ENCODE peak calls at places on chromosomes 6 and 20, in eight cellular contexts. L is kidney epithelial cell, V is right atrium auricular region, P is upper lobe of right lung, Z is AG04450, Q is endothelial cell of umbilical vein, U is left ventricle myocardium inferior, T is neural progenitor cell. I is an unnamed sample. For H3K27me3, the result is how much of the 10 kb centered on the place peaks cover.

GRCh38 chr20:50518270-50518721 is 8.1 kb downstream of the PTPN1 start:
- DNase-seq in L (no peak), V (no peak), P (no peak), Z (no peak), Q (no peak), U (no peak), T (no peak), I (no peak)

GRCh38 chr6:16583151-16583762 is 178.0 kb downstream of the ATXN1 start:
- DNase-seq in L (no peak), V (no peak), P (no peak), Z (no peak), Q (no peak), U (no peak), T (no peak), I (no peak)

GRCh38 chr6:24430086-24430485 is 27.4 kb downstream of the MRS2 start:
- DNase-seq in L (no peak), V (no peak), P (no peak), Z (no peak), Q (no peak), U (no peak), T (no peak), I (no peak)

GRCh38 chr20:45934046-45934586 is 367 bp upstream of the PCIF1 start:
- DNase-seq in L (no peak), V (no peak), P (peak), Z (no peak), Q (no peak), U (peak), T (peak), I (peak)

GRCh38 chr20:61682998-61683681 is 382.5 kb downstream of the TAF4 start:
- DNase-seq in L (no peak), V (no peak), P (no peak), Z (peak), Q (no peak), U (no peak), T (no peak), I (no peak)

GRCh38 chr6:1838604-1839003 is 228.9 kb downstream of the FOXC1 start:
- DNase-seq in L (no peak), V (no peak), P (no peak), Z (no peak), Q (peak), U (no peak), T (no peak), I (no peak)

GRCh38 chr6:108113557-108114519 is 39.3 kb upstream of the OSTM1 start:
- DNase-seq in L (no peak), V (no peak), P (no peak), Z (peak), Q (peak), U (peak), T (peak), I (no peak)

GRCh38 chr6:3750324-3751018 is 1.0 kb downstream of the PXDC1 start:
- DNase-seq in L (no peak), V (peak), P (peak), Z (no peak), Q (peak), U (peak), T (peak), I (no peak)

GRCh38 chr6:75530696-75531095 is 37.1 kb upstream of the FILIP1 start:
- DNase-seq in L (no peak), V (no peak), P (no peak), Z (no peak), Q (no peak), U (no peak), T (no peak), I (no peak)

GRCh38 chr6:76852776-76853175 is 610.5 kb downstream of the HTR1B start:
- DNase-seq in L (no peak), V (no peak), P (no peak), Z (no peak), Q (peak), U (no peak), T (no peak), I (no peak)

GRCh38 chr20:63441136-63441776 is 31.2 kb downstream of the KCNQ2 start:
- DNase-seq in L (no peak), V (no peak), P (no peak), Z (no peak), Q (no peak), U (no peak), T (no peak), I (no peak)

GRCh38 chr20:61804896-61805295 is 260.8 kb downstream of the TAF4 start:
- DNase-seq in L (no peak), V (no peak), P (peak), Z (no peak), Q (no peak), U (peak), T (no peak), I (peak)

GRCh38 chr6:21846541-21847451 is 253.2 kb downstream of the SOX4 start:
- DNase-seq in L (peak), V (no peak), P (no peak), Z (no peak), Q (peak), U (no peak), T (peak), I (no peak)

GRCh38 chr20:58555078-58555765 is 40.0 kb upstream of the APCDD1L start:
- DNase-seq in L (peak), V (no peak), P (no peak), Z (peak), Q (peak), U (no peak), T (no peak), I (peak)

GRCh38 chr6:126054258-126054702 is 67.9 kb downstream of the TRMT11 start:
- DNase-seq in L (no peak), V (no peak), P (no peak), Z (no peak), Q (no peak), U (no peak), T (no peak), I (no peak)

GRCh38 chr20:44198872-44199271 is 11.7 kb downstream of the OSER1 start:
- DNase-seq in L (no peak), V (peak), P (no peak), Z (no peak), Q (no peak), U (no peak), T (no peak), I (no peak)

GRCh38 chr20:35293303-35294292 is 1.4 kb upstream of the FAM83C start:
- DNase-seq in L (no peak), V (no peak), P (peak), Z (no peak), Q (no peak), U (no peak), T (no peak), I (no peak)

GRCh38 chr6:45721665-45722064 is 294.0 kb downstream of the CLIC5 start:
- DNase-seq in L (no peak), V (no peak), P (no peak), Z (no peak), Q (no peak), U (no peak), T (no peak), I (no peak)
- TF ChIP-seq CTCF in L (no peak), V (no peak), P (no peak), Z (no peak), Q (no peak), U (no peak), T (peak), I (no peak)

DNA sequence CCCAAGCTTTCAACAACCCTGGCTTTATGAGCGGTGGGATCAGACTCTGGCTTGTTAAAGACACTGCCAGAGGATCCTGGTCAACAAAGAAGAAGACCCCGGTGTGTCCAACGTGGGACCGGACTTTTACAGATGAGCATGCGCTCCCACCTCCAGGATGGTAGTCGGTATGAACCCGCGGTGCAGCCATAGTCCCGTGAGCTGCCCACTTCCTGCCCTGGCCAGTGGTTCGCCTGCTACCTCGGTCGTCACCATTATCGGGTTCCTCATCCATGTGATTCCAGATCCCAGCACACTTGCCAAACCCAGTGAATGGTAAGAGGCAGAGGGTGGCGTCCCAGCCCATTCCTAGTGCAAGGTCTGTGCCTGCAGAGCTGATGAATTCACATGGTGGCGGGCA is 112.7 kb downstream of the AGPAT4 start:
- DNase-seq in L (no peak), V (no peak), P (no peak), Z (no peak), Q (no peak), U (no peak), T (no peak), I (no peak)
- H3K27me3 ChIP-seq in L (under half), V (under half), P (under half), Z (under half), Q (under half), U (under half), T (under half), I (under half)

DNA sequence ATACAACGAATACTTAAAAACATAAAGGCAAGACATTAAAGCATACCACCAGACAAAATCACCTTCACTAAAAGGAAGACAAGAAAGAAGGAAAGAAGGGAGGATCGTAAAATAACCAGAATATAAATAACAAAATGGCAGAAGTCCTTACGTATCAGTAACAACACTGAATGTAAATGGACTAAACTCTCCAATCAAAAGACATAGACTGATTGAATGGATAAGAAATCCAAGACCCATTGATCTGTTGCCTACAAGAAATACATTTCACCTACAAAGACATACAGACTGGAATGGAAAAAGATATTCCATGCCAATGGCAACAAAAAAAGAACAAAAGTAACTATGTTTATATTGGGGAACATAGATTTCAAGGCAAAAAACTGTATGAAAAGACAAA is 74.1 kb downstream of the LMBRD1 start:
- DNase-seq in L (no peak), V (no peak), P (no peak), Z (no peak), Q (no peak), U (no peak), T (no peak), I (no peak)
- TF ChIP-seq CTCF in L (no peak), V (no peak), P (no peak), Z (no peak), Q (no peak), U (no peak), T (no peak), I (no peak)

GRCh38 chr20:32628960-32629530 is 43.9 kb upstream of the NOL4L start:
- DNase-seq in L (no peak), V (no peak), P (no peak), Z (no peak), Q (no peak), U (no peak), T (no peak), I (no peak)
- H3K27me3 ChIP-seq in L (under half), V (under half), P (under half), Z (under half), Q (under half), U (under half), T (under half), I (under half)

I was measured in RWPE2.